ENCODE peak calls at places on chromosome 10, in ten cellular contexts. L is foreskin fibroblast, F is IMR-90, J is cardiac fibroblast, R is spleen, D is astrocyte, Y is AG04450, E is left lung, Q is mesenchymal stem cell, T is mucosa of descending colon. A is an unnamed sample.

GRCh38 chr10:62016477-62017140 is 115.1 kb downstream of the ARID5B start:
- DNase-seq in R (no peak), L (no peak), Q (no peak), D (peak), Y (no peak), J (peak), E (no peak), T (no peak), F (peak), A (no peak)

GRCh38 chr10:77446700-77447099 is 190.9 kb downstream of the KCNMA1 start:
- DNase-seq in Q (no peak), Y (no peak), F (no peak), T (no peak), J (no peak), D (no peak), E (no peak), L (no peak), R (no peak), A (no peak)

GRCh38 chr10:14698487-14699170 is 76.1 kb downstream of the FAM107B start:
- DNase-seq in E (no peak), T (no peak), R (no peak), Q (peak), L (peak), J (peak), Y (peak), D (peak), F (peak), A (peak)

GRCh38 chr10:11869743-11870460 is 46.7 kb downstream of the PROSER2 start:
- DNase-seq in F (no peak), J (no peak), T (no peak), Q (peak), R (peak), L (no peak), E (no peak), Y (no peak), D (peak), A (no peak)

GRCh38 chr10:50275650-50276235 is 24.4 kb upstream of the ASAH2 start:
- DNase-seq in J (peak), F (peak), Y (no peak), R (peak), T (peak), L (peak), Q (peak), E (no peak), D (no peak), A (peak)

GRCh38 chr10:33211123-33211878 is 123.2 kb downstream of the NRP1 start:
- DNase-seq in L (peak), D (peak), T (no peak), Q (peak), F (peak), Y (peak), J (peak), E (peak), R (no peak), A (peak)

GRCh38 chr10:48466611-48467240 is 138.1 kb downstream of the ARHGAP22 start:
- DNase-seq in Q (no peak), F (no peak), R (peak), E (peak), J (no peak), L (no peak), D (no peak), T (no peak), Y (no peak), A (no peak)

GRCh38 chr10:6734286-6734685 is 154.2 kb upstream of the PRKCQ start:
- DNase-seq in Y (no peak), E (no peak), J (no peak), D (no peak), T (no peak), R (no peak), Q (no peak), F (no peak), L (no peak), A (no peak)

GRCh38 chr10:1212571-1213141 is 156.5 kb downstream of the WDR37 start:
- DNase-seq in Q (no peak), D (no peak), R (peak), L (no peak), T (no peak), J (no peak), Y (no peak), F (no peak), E (no peak), A (no peak)

GRCh38 chr10:128373071-128373749 is 247.0 kb upstream of the MKI67 start:
- DNase-seq in D (no peak), L (no peak), E (no peak), T (no peak), R (no peak), Y (no peak), Q (no peak), F (no peak), J (no peak), A (no peak)

GRCh38 chr10:127135844-127136577 is 60.4 kb downstream of the INSYN2A start:
- DNase-seq in E (no peak), J (no peak), Q (no peak), L (no peak), T (no peak), F (no peak), D (no peak), Y (no peak), R (no peak), A (no peak)

GRCh38 chr10:14063531-14064317 is 267.0 kb downstream of the FRMD4A start:
- DNase-seq in Y (peak), F (peak), D (peak), J (peak), L (peak), R (no peak), E (peak), T (no peak), Q (peak), A (peak)

GRCh38 chr10:121615862-121616261 is 17.6 kb upstream of the FGFR2 start:
- DNase-seq in F (no peak), T (no peak), R (peak), Y (no peak), E (no peak), J (no peak), Q (peak), D (no peak), L (no peak), A (no peak)

GRCh38 chr10:618229-618989 is 71.1 kb downstream of the DIP2C start:
- DNase-seq in R (peak), Q (no peak), L (no peak), D (no peak), E (no peak), Y (no peak), F (no peak), T (no peak), J (no peak), A (no peak)

GRCh38 chr10:13117842-13118783 is 18.1 kb downstream of the OPTN start:
- DNase-seq in F (no peak), D (no peak), R (no peak), Y (no peak), L (no peak), J (no peak), E (no peak), Q (no peak), T (no peak), A (no peak)

GRCh38 chr10:129909080-129909479 is 55.0 kb downstream of the EBF3 start:
- DNase-seq in D (no peak), R (no peak), Y (no peak), T (no peak), J (no peak), L (no peak), F (no peak), Q (no peak), E (no peak), A (no peak)

GRCh38 chr10:130179640-130180039 is 43.4 kb downstream of the GLRX3 start:
- DNase-seq in Y (peak), J (peak), R (no peak), L (peak), T (peak), F (peak), Q (peak), D (peak), E (no peak), A (peak)

GRCh38 chr10:59894114-59894513 is 12.2 kb downstream of the CCDC6 start:
- DNase-seq in E (peak), J (peak), Y (peak), D (peak), F (peak), L (peak), Q (no peak), R (no peak), T (peak), A (peak)

GRCh38 chr10:76643465-76643864 is 994.1 kb downstream of the KCNMA1 start:
- DNase-seq in Y (no peak), T (no peak), E (no peak), J (no peak), R (no peak), Q (no peak), D (no peak), L (no peak), F (no peak), A (no peak)

GRCh38 chr10:11858093-11858492 is 34.9 kb downstream of the PROSER2 start:
- DNase-seq in D (no peak), E (peak), T (no peak), L (no peak), F (no peak), J (no peak), R (peak), Y (no peak), Q (no peak), A (no peak)

GRCh38 chr10:101814466-101815041 is 3.7 kb downstream of the OGA start:
- DNase-seq in Y (no peak), T (no peak), R (no peak), D (peak), F (no peak), E (no peak), J (no peak), Q (peak), L (no peak), A (no peak)

GRCh38 chr10:21145751-21146445 is 248.8 kb upstream of the NEBL start:
- DNase-seq in T (no peak), D (no peak), Y (no peak), J (no peak), L (no peak), Q (no peak), R (no peak), E (no peak), F (no peak), A (no peak)

GRCh38 chr10:13893926-13894325 is 307.2 kb downstream of the PRPF18 start:
- DNase-seq in Y (no peak), E (no peak), R (no peak), D (peak), J (peak), F (peak), Q (no peak), L (no peak), T (no peak), A (peak)

GRCh38 chr10:122054046-122055025 is 65.4 kb downstream of the TACC2 start:
- DNase-seq in Y (no peak), T (peak), J (peak), E (peak), Q (peak), F (peak), R (peak), D (peak), L (peak), A (peak)

GRCh38 chr10:93062499-93063216 is 2.1 kb downstream of the CYP26C1 start:
- DNase-seq in T (peak), L (no peak), D (peak), F (peak), Y (no peak), Q (no peak), E (no peak), J (peak), R (peak), A (no peak)

GRCh38 chr10:24707445-24707844 is 16.2 kb downstream of the ARHGAP21 start:
- DNase-seq in E (no peak), L (no peak), Q (no peak), J (no peak), D (no peak), F (no peak), T (no peak), Y (no peak), R (no peak), A (no peak)

GRCh38 chr10:15331456-15331855 is 39.6 kb downstream of the FAM171A1 start:
- DNase-seq in E (no peak), J (no peak), L (no peak), Q (no peak), F (no peak), R (no peak), D (no peak), T (peak), Y (no peak), A (no peak)

GRCh38 chr10:22599048-22599561 is 115.3 kb downstream of the PIP4K2A start:
- DNase-seq in T (no peak), Q (peak), E (no peak), R (no peak), J (peak), F (peak), Y (peak), D (peak), L (peak), A (peak)

GRCh38 chr10:25382029-25382810 is 207.4 kb downstream of the GPR158 start:
- DNase-seq in L (no peak), R (no peak), F (no peak), D (no peak), J (peak), E (no peak), Y (no peak), Q (no peak), T (no peak), A (no peak)

GRCh38 chr10:510415-510881 is 179.0 kb downstream of the DIP2C start:
- DNase-seq in Q (no peak), Y (no peak), D (peak), E (no peak), R (peak), L (no peak), T (no peak), F (peak), J (no peak), A (no peak)

GRCh38 chr10:73000973-73001372 is 46.4 kb upstream of the PLA2G12B start:
- DNase-seq in Q (no peak), J (no peak), L (no peak), E (no peak), Y (no peak), T (no peak), D (no peak), R (no peak), F (no peak), A (no peak)

DNA sequence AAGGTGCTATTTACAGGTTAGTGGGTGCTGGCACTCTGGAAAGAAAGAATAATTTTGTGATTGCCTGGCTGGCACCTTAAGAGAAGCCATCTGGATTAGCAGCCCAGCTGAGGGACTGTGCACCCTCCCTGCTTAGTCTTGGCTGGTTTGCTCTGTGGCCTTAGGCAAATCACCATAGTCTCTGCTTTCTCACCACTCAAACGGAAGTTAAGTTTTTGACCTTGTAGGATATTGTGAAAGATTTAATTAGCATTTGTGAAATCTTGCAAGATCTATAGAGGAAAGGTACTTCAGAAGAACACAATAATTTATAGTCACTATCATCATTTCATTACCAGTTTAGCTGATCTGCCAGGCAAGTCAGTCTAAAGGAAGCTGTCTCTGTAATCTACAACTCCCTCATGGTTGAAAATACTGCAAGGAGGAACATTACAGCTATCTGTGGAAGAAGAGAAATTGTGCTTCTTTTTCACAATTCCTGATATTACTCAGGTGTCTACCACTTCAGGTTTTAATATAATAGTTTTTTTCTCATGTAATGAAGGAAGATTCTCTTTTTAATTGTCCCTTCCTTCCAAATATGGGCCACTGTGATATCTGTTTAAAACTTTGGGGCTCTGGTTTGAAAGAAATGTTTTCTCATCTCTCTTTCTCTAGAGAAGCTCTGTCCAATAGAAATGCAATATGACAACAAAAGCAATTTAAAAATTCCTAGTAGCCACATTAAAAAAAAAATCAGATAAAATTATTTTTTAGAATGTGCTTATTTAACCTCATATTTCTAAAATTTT is 219.6 kb downstream of the PTEN start:
- DNase-seq in Y (no peak), F (no peak), T (no peak), L (no peak), J (no peak), E (no peak), D (no peak), R (no peak), Q (no peak), A (no peak)
- H3K4me3 ChIP-seq in Y (no peak), F (no peak), T (no peak), L (no peak), J (no peak), E (no peak), D (no peak), R (no peak), Q (no peak), A (no peak)

GRCh38 chr10:110865184-110865803 is 6.4 kb upstream of the PDCD4 start:
- DNase-seq in L (peak), Y (no peak), R (no peak), Q (no peak), E (no peak), F (peak), D (peak), T (peak), J (peak), A (no peak)
- H3K4me3 ChIP-seq in L (no peak), Y (no peak), R (peak), Q (no peak), E (no peak), F (no peak), D (no peak), T (no peak), J (no peak), A (no peak)

DNA sequence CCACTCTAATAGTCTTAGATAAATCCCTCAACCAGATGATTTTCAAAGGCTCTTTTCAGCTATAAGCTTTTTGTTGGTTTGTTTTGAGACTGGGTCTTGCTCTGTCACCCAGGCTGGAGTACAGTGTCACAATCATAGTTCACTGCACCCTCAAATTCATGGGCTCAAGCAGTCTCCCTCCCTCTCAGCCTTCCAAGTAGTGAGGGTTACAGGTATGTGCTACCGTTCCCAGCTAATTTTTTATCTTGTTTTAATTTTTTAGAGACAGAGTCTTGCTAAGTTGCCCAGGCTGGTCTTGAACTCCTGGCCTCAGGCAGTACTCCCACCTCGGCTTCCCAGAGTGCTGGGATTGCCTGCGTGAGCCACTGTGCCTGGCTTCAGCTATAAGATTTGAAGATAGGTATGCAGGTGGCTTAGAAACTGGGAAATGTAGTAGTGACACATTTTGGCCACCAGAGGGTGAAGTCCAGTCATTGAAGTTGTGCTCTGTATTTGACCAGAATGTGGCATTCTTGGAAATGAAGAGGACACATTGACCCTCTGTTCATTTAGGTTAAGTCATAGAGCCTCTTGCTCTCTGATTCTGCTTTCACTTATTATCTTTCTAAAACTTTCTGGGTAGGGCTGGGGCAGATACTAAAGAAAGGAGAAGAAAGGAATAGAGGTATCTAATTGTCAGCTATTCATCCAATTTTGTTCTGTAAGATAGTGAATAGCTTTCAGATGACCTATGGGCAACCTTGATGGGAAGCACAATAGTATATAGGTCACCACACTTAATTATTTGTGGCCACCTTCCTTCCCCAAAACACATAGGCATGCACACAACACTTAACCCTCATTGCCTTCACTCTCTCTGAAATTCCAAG is 36.0 kb downstream of the R3HCC1L start:
- DNase-seq in E (no peak), F (peak), D (peak), Y (peak), R (no peak), Q (peak), L (peak), T (peak), J (peak), A (peak)
- H3K4me3 ChIP-seq in E (no peak), F (no peak), D (no peak), Y (no peak), R (no peak), Q (no peak), L (no peak), T (no peak), J (no peak), A (no peak)

GRCh38 chr10:71981024-71981867 is 17.1 kb downstream of the CHST3 start:
- DNase-seq in F (no peak), E (no peak), D (peak), J (peak), Q (no peak), L (no peak), Y (no peak), R (peak), T (no peak), A (no peak)
- H3K4me3 ChIP-seq in F (no peak), E (no peak), D (no peak), J (no peak), Q (no peak), L (no peak), Y (no peak), R (no peak), T (no peak), A (no peak)

GRCh38 chr10:74178042-74178791 is 27.2 kb downstream of the ADK start:
- DNase-seq in R (no peak), L (no peak), E (no peak), D (no peak), J (no peak), F (no peak), T (no peak), Q (no peak), Y (no peak), A (no peak)
- H3K4me3 ChIP-seq in R (no peak), L (peak), E (no peak), D (no peak), J (no peak), F (no peak), T (no peak), Q (no peak), Y (no peak), A (no peak)

GRCh38 chr10:103450201-103450695 is 1.9 kb downstream of the CALHM2 start:
- DNase-seq in D (no peak), R (no peak), L (no peak), E (no peak), F (no peak), Y (no peak), T (no peak), J (no peak), Q (no peak), A (no peak)

GRCh38 chr10:103448751-103449150 is 3.4 kb downstream of the CALHM2 start:
- DNase-seq in L (peak), J (peak), Q (peak), D (peak), Y (peak), F (peak), T (peak), E (peak), R (no peak), A (peak)

GRCh38 chr10:103451091-103451801 is 924 bp downstream of the CALHM2 start:
- DNase-seq in Y (no peak), J (peak), Q (no peak), R (peak), F (no peak), L (peak), T (peak), E (peak), D (no peak), A (no peak)

GRCh38 chr10:103447187-103447586 is 5.0 kb downstream of the CALHM2 start:
- DNase-seq in L (no peak), T (no peak), E (no peak), Y (no peak), J (no peak), R (no peak), Q (no peak), F (no peak), D (no peak), A (no peak)

GRCh38 chr10:103449208-103450144 is 2.7 kb downstream of the CALHM2 start:
- DNase-seq in E (no peak), T (no peak), F (no peak), Q (no peak), R (no peak), L (no peak), D (no peak), J (no peak), Y (no peak), A (no peak)
- H3K4me3 ChIP-seq in E (no peak), T (no peak), F (no peak), Q (peak), R (no peak), L (peak), D (no peak), J (peak), Y (no peak), A (no peak)